ENCODE peak calls at places on chromosomes 4 and X, in seven cellular contexts. Z is NCI-H1105, A is HepG2, D is aorta, T is cardiac fibroblast, Q is testis, I is anterior cingulate cortex. O is an unnamed sample.

GRCh38 chr4:20043992-20044391 is 207.7 kb upstream of the SLIT2 start:
- DNase-seq in D (no peak), A (no peak), T (no peak), Q (no peak), Z (no peak), I (no peak), O (no peak)

GRCh38 chrX:118574666-118575065 is 79.1 kb downstream of the DOCK11 start:
- DNase-seq in Z (no peak), D (no peak), I (no peak), A (no peak), T (no peak), Q (no peak), O (no peak)

GRCh38 chrX:46687619-46688018 is 71.3 kb downstream of the SLC9A7 start:
- DNase-seq in I (no peak), A (no peak), D (no peak), Z (no peak), T (peak; percentile 56), Q (no peak), O (no peak)

GRCh38 chr4:30838346-30838745 is 118.2 kb downstream of the PCDH7 start:
- DNase-seq in Z (no peak), D (no peak), T (no peak), I (no peak), Q (no peak), A (no peak), O (no peak)

GRCh38 chr4:74632634-74633033 is 161.7 kb downstream of the BTC start:
- DNase-seq in T (peak; percentile 99), Q (peak; percentile 17), I (no peak), D (peak; percentile 55), A (no peak), Z (no peak), O (no peak)

GRCh38 chr4:99275050-99275449 is 15.7 kb downstream of the ADH1A start:
- DNase-seq in I (no peak), Z (no peak), T (no peak), D (no peak), A (no peak), Q (no peak), O (no peak)

GRCh38 chr4:77147400-77147782 is 9.6 kb upstream of the CCNG2 start:
- DNase-seq in T (no peak), D (no peak), Z (no peak), I (no peak), Q (no peak), A (no peak), O (no peak)

GRCh38 chr4:47703964-47704363 is 133.9 kb downstream of the CORIN start:
- DNase-seq in Q (no peak), T (no peak), D (no peak), A (no peak), Z (no peak), I (no peak), O (no peak)

GRCh38 chr4:176443117-176443516 is 123.4 kb downstream of the SPCS3 start:
- DNase-seq in I (no peak), A (no peak), D (no peak), Q (no peak), Z (no peak), T (peak; percentile 95), O (no peak)

GRCh38 chr4:5039800-5040199 is 11.5 kb upstream of the STK32B start:
- DNase-seq in Z (no peak), T (no peak), I (no peak), A (no peak), Q (no peak), D (no peak), O (no peak)

GRCh38 chrX:71992711-71993110 is 82.1 kb downstream of the NHSL2 start:
- DNase-seq in I (no peak), T (no peak), D (no peak), Z (no peak), A (no peak), Q (no peak), O (no peak)

GRCh38 chr4:2891294-2891693 is 47.6 kb downstream of the ADD1 start:
- DNase-seq in A (no peak), I (no peak), Q (no peak), T (peak; percentile 72), Z (no peak), D (no peak), O (no peak)

GRCh38 chrX:138986235-138986634 is 274.7 kb upstream of the FGF13 start:
- DNase-seq in Z (no peak), A (no peak), D (no peak), I (no peak), Q (no peak), T (peak; percentile 0), O (no peak)

GRCh38 chrX:130179170-130179569 is 7.4 kb downstream of the RAB33A start:
- DNase-seq in A (no peak), Q (no peak), Z (no peak), I (no peak), T (no peak), D (no peak), O (no peak)

GRCh38 chr4:89724716-89725115 is 112.2 kb downstream of the SNCA start:
- DNase-seq in D (no peak), T (peak; percentile 43), Q (no peak), I (no peak), Z (no peak), A (no peak), O (no peak)

O was measured in HuH-7.